ENCODE peak calls at places on chromosomes 6 and 20, in nine cellular contexts. One of them, this sample, is unnamed.

GRCh38 chr6:14763616-14764015 is 482.3 kb upstream of the JARID2 start:
- DNase-seq in GM03348: no peak
- DNase-seq in heart left ventricle: no peak
- DNase-seq in CD8-positive, alpha-beta memory T cell: no peak
- DNase-seq in head of caudate nucleus: no peak
- DNase-seq in NCI-H1694 treated with DMSO at 0.1 percent for 48 hours: no peak
- DNase-seq in OCI-M1: no peak
- DNase-seq in HTR-8/SVneo: no peak
- DNase-seq in left lobe of liver: no peak
- DNase-seq in this sample: no peak

GRCh38 chr6:17907467-17908229 is 79.8 kb downstream of the KIF13A start:
- DNase-seq in GM03348: peak; percentile 88
- DNase-seq in heart left ventricle: peak; percentile 47
- DNase-seq in CD8-positive, alpha-beta memory T cell: no peak
- DNase-seq in head of caudate nucleus: no peak
- DNase-seq in NCI-H1694 treated with DMSO at 0.1 percent for 48 hours: no peak
- DNase-seq in OCI-M1: peak; percentile 99
- DNase-seq in HTR-8/SVneo: peak; percentile 81
- DNase-seq in left lobe of liver: peak; percentile 54
- DNase-seq in this sample: peak; percentile 84

GRCh38 chr6:75532521-75532920 is 38.9 kb upstream of the FILIP1 start:
- DNase-seq in GM03348: peak; percentile 3
- DNase-seq in heart left ventricle: no peak
- DNase-seq in CD8-positive, alpha-beta memory T cell: no peak
- DNase-seq in head of caudate nucleus: no peak
- DNase-seq in NCI-H1694 treated with DMSO at 0.1 percent for 48 hours: no peak
- DNase-seq in OCI-M1: no peak
- DNase-seq in HTR-8/SVneo: peak; percentile 4
- DNase-seq in left lobe of liver: no peak
- DNase-seq in this sample: no peak

GRCh38 chr6:17820055-17820454 is 113.3 kb upstream of the NUP153 start:
- DNase-seq in GM03348: no peak
- DNase-seq in heart left ventricle: no peak
- DNase-seq in CD8-positive, alpha-beta memory T cell: no peak
- DNase-seq in head of caudate nucleus: peak; percentile 27
- DNase-seq in NCI-H1694 treated with DMSO at 0.1 percent for 48 hours: no peak
- DNase-seq in OCI-M1: peak; percentile 83
- DNase-seq in HTR-8/SVneo: no peak
- DNase-seq in left lobe of liver: no peak
- DNase-seq in this sample: no peak

GRCh38 chr20:38812182-38812581 is 6.7 kb downstream of the PPP1R16B start:
- DNase-seq in GM03348: no peak
- DNase-seq in heart left ventricle: no peak
- DNase-seq in CD8-positive, alpha-beta memory T cell: no peak
- DNase-seq in head of caudate nucleus: no peak
- DNase-seq in NCI-H1694 treated with DMSO at 0.1 percent for 48 hours: no peak
- DNase-seq in OCI-M1: no peak
- DNase-seq in HTR-8/SVneo: no peak
- DNase-seq in left lobe of liver: no peak
- DNase-seq in this sample: no peak

GRCh38 chr6:154223296-154223695 is 133.3 kb downstream of the IPCEF1 start:
- DNase-seq in GM03348: no peak
- DNase-seq in heart left ventricle: no peak
- DNase-seq in CD8-positive, alpha-beta memory T cell: no peak
- DNase-seq in head of caudate nucleus: no peak
- DNase-seq in NCI-H1694 treated with DMSO at 0.1 percent for 48 hours: no peak
- DNase-seq in OCI-M1: no peak
- DNase-seq in HTR-8/SVneo: no peak
- DNase-seq in left lobe of liver: no peak
- DNase-seq in this sample: no peak

GRCh38 chr20:45545754-45546453 is 1.3 kb downstream of the EPPIN start:
- DNase-seq in GM03348: peak; percentile 72
- DNase-seq in heart left ventricle: no peak
- DNase-seq in CD8-positive, alpha-beta memory T cell: no peak
- DNase-seq in head of caudate nucleus: no peak
- DNase-seq in NCI-H1694 treated with DMSO at 0.1 percent for 48 hours: no peak
- DNase-seq in OCI-M1: peak; percentile 69
- DNase-seq in HTR-8/SVneo: peak; percentile 74
- DNase-seq in left lobe of liver: no peak
- DNase-seq in this sample: no peak

GRCh38 chr6:163777379-163777686 is 362.8 kb downstream of the QKI start:
- DNase-seq in GM03348: no peak
- DNase-seq in heart left ventricle: no peak
- DNase-seq in CD8-positive, alpha-beta memory T cell: no peak
- DNase-seq in head of caudate nucleus: no peak
- DNase-seq in NCI-H1694 treated with DMSO at 0.1 percent for 48 hours: no peak
- DNase-seq in OCI-M1: peak; percentile 98
- DNase-seq in HTR-8/SVneo: no peak
- DNase-seq in left lobe of liver: no peak
- DNase-seq in this sample: no peak

GRCh38 chr20:35467339-35468224 is 12.2 kb downstream of the CEP250 start:
- DNase-seq in GM03348: peak; percentile 33
- DNase-seq in heart left ventricle: no peak
- DNase-seq in CD8-positive, alpha-beta memory T cell: no peak
- DNase-seq in head of caudate nucleus: no peak
- DNase-seq in NCI-H1694 treated with DMSO at 0.1 percent for 48 hours: no peak
- DNase-seq in OCI-M1: no peak
- DNase-seq in HTR-8/SVneo: peak; percentile 89
- DNase-seq in left lobe of liver: no peak
- DNase-seq in this sample: no peak

GRCh38 chr6:158706369-158706982 is 56.6 kb downstream of the SYTL3 start:
- DNase-seq in GM03348: peak; percentile 74
- DNase-seq in heart left ventricle: peak; percentile 53
- DNase-seq in CD8-positive, alpha-beta memory T cell: no peak
- DNase-seq in head of caudate nucleus: no peak
- DNase-seq in NCI-H1694 treated with DMSO at 0.1 percent for 48 hours: peak; percentile 14
- DNase-seq in OCI-M1: peak; percentile 65
- DNase-seq in HTR-8/SVneo: no peak
- DNase-seq in left lobe of liver: no peak
- DNase-seq in this sample: peak; percentile 29

GRCh38 chr6:82246802-82247633 is 526 bp downstream of the IBTK start:
- DNase-seq in GM03348: peak; percentile 70
- DNase-seq in heart left ventricle: peak; percentile 64
- DNase-seq in CD8-positive, alpha-beta memory T cell: peak; percentile 34
- DNase-seq in head of caudate nucleus: peak; percentile 26
- DNase-seq in NCI-H1694 treated with DMSO at 0.1 percent for 48 hours: peak; percentile 18
- DNase-seq in OCI-M1: peak; percentile 84
- DNase-seq in HTR-8/SVneo: peak; percentile 54
- DNase-seq in left lobe of liver: no peak
- DNase-seq in this sample: peak; percentile 41

GRCh38 chr6:72788188-72788587 is 166.3 kb downstream of the KCNQ5 start:
- DNase-seq in GM03348: peak; percentile 51
- DNase-seq in heart left ventricle: no peak
- DNase-seq in CD8-positive, alpha-beta memory T cell: no peak
- DNase-seq in head of caudate nucleus: no peak
- DNase-seq in NCI-H1694 treated with DMSO at 0.1 percent for 48 hours: no peak
- DNase-seq in OCI-M1: no peak
- DNase-seq in HTR-8/SVneo: no peak
- DNase-seq in left lobe of liver: no peak
- DNase-seq in this sample: no peak

GRCh38 chr20:33832113-33832853 is 21.1 kb downstream of the CHMP4B start:
- DNase-seq in GM03348: no peak
- DNase-seq in heart left ventricle: no peak
- DNase-seq in CD8-positive, alpha-beta memory T cell: no peak
- DNase-seq in head of caudate nucleus: no peak
- DNase-seq in NCI-H1694 treated with DMSO at 0.1 percent for 48 hours: peak; percentile 2
- DNase-seq in OCI-M1: no peak
- DNase-seq in HTR-8/SVneo: no peak
- DNase-seq in left lobe of liver: no peak
- DNase-seq in this sample: no peak

GRCh38 chr6:11865926-11866325 is 87.3 kb upstream of the ADTRP start:
- DNase-seq in GM03348: no peak
- DNase-seq in heart left ventricle: no peak
- DNase-seq in CD8-positive, alpha-beta memory T cell: no peak
- DNase-seq in head of caudate nucleus: no peak
- DNase-seq in NCI-H1694 treated with DMSO at 0.1 percent for 48 hours: no peak
- DNase-seq in OCI-M1: no peak
- DNase-seq in HTR-8/SVneo: no peak
- DNase-seq in left lobe of liver: no peak
- DNase-seq in this sample: no peak

GRCh38 chr6:158715330-158716311 is 65.8 kb downstream of the SYTL3 start:
- DNase-seq in GM03348: no peak
- DNase-seq in heart left ventricle: no peak
- DNase-seq in CD8-positive, alpha-beta memory T cell: no peak
- DNase-seq in head of caudate nucleus: no peak
- DNase-seq in NCI-H1694 treated with DMSO at 0.1 percent for 48 hours: no peak
- DNase-seq in OCI-M1: no peak
- DNase-seq in HTR-8/SVneo: no peak
- DNase-seq in left lobe of liver: no peak
- DNase-seq in this sample: peak; percentile 46

GRCh38 chr6:149830731-149831379 is 33.3 kb downstream of the LRP11 start:
- DNase-seq in GM03348: peak; percentile 68
- DNase-seq in heart left ventricle: no peak
- DNase-seq in CD8-positive, alpha-beta memory T cell: no peak
- DNase-seq in head of caudate nucleus: no peak
- DNase-seq in NCI-H1694 treated with DMSO at 0.1 percent for 48 hours: no peak
- DNase-seq in OCI-M1: no peak
- DNase-seq in HTR-8/SVneo: no peak
- DNase-seq in left lobe of liver: no peak
- DNase-seq in this sample: no peak

GRCh38 chr20:6560978-6561377 is 206.5 kb upstream of the BMP2 start:
- DNase-seq in GM03348: no peak
- DNase-seq in heart left ventricle: no peak
- DNase-seq in CD8-positive, alpha-beta memory T cell: no peak
- DNase-seq in head of caudate nucleus: no peak
- DNase-seq in NCI-H1694 treated with DMSO at 0.1 percent for 48 hours: no peak
- DNase-seq in OCI-M1: peak; percentile 82
- DNase-seq in HTR-8/SVneo: no peak
- DNase-seq in left lobe of liver: no peak
- DNase-seq in this sample: no peak

GRCh38 chr6:3900744-3901351 is 51.7 kb downstream of the FAM50B start:
- DNase-seq in GM03348: no peak
- DNase-seq in heart left ventricle: no peak
- DNase-seq in CD8-positive, alpha-beta memory T cell: no peak
- DNase-seq in head of caudate nucleus: no peak
- DNase-seq in NCI-H1694 treated with DMSO at 0.1 percent for 48 hours: no peak
- DNase-seq in OCI-M1: no peak
- DNase-seq in HTR-8/SVneo: no peak
- DNase-seq in left lobe of liver: peak; percentile 63
- DNase-seq in this sample: no peak

GRCh38 chr6:36577298-36577697 is 16.9 kb upstream of the SRSF3 start:
- DNase-seq in GM03348: peak; percentile 91
- DNase-seq in heart left ventricle: no peak
- DNase-seq in CD8-positive, alpha-beta memory T cell: no peak
- DNase-seq in head of caudate nucleus: no peak
- DNase-seq in NCI-H1694 treated with DMSO at 0.1 percent for 48 hours: no peak
- DNase-seq in OCI-M1: peak; percentile 44
- DNase-seq in HTR-8/SVneo: peak; percentile 91
- DNase-seq in left lobe of liver: no peak
- DNase-seq in this sample: no peak

GRCh38 chr20:14334306-14334930 is 3.0 kb downstream of the FLRT3 start:
- DNase-seq in GM03348: peak; percentile 50
- DNase-seq in heart left ventricle: no peak
- DNase-seq in CD8-positive, alpha-beta memory T cell: no peak
- DNase-seq in head of caudate nucleus: peak; percentile 53
- DNase-seq in NCI-H1694 treated with DMSO at 0.1 percent for 48 hours: peak; percentile 68
- DNase-seq in OCI-M1: peak; percentile 0
- DNase-seq in HTR-8/SVneo: no peak
- DNase-seq in left lobe of liver: peak; percentile 60
- DNase-seq in this sample: peak; percentile 37

GRCh38 chr20:41374568-41374920 is 7.9 kb upstream of the EMILIN3 start:
- DNase-seq in GM03348: no peak
- DNase-seq in heart left ventricle: no peak
- DNase-seq in CD8-positive, alpha-beta memory T cell: no peak
- DNase-seq in head of caudate nucleus: no peak
- DNase-seq in NCI-H1694 treated with DMSO at 0.1 percent for 48 hours: no peak
- DNase-seq in OCI-M1: no peak
- DNase-seq in HTR-8/SVneo: no peak
- DNase-seq in left lobe of liver: no peak
- DNase-seq in this sample: no peak

GRCh38 chr6:446418-447366 is 55.1 kb downstream of the IRF4 start:
- DNase-seq in GM03348: no peak
- DNase-seq in heart left ventricle: peak; percentile 8
- DNase-seq in CD8-positive, alpha-beta memory T cell: peak; percentile 60
- DNase-seq in head of caudate nucleus: no peak
- DNase-seq in NCI-H1694 treated with DMSO at 0.1 percent for 48 hours: no peak
- DNase-seq in OCI-M1: no peak
- DNase-seq in HTR-8/SVneo: no peak
- DNase-seq in left lobe of liver: no peak
- DNase-seq in this sample: no peak

GRCh38 chr6:170010665-170011232 is 259.3 kb downstream of the ERMARD start:
- DNase-seq in GM03348: no peak
- DNase-seq in heart left ventricle: no peak
- DNase-seq in CD8-positive, alpha-beta memory T cell: no peak
- DNase-seq in head of caudate nucleus: no peak
- DNase-seq in NCI-H1694 treated with DMSO at 0.1 percent for 48 hours: no peak
- DNase-seq in OCI-M1: no peak
- DNase-seq in HTR-8/SVneo: no peak
- DNase-seq in left lobe of liver: no peak
- DNase-seq in this sample: no peak

GRCh38 chr6:134888316-134888715 is 61.6 kb downstream of the ALDH8A1 start:
- DNase-seq in GM03348: no peak
- DNase-seq in heart left ventricle: no peak
- DNase-seq in CD8-positive, alpha-beta memory T cell: no peak
- DNase-seq in head of caudate nucleus: no peak
- DNase-seq in NCI-H1694 treated with DMSO at 0.1 percent for 48 hours: no peak
- DNase-seq in OCI-M1: no peak
- DNase-seq in HTR-8/SVneo: no peak
- DNase-seq in left lobe of liver: no peak
- DNase-seq in this sample: no peak

GRCh38 chr20:45935416-45936046 is 1.0 kb downstream of the PCIF1 start:
- DNase-seq in GM03348: peak; percentile 23
- DNase-seq in heart left ventricle: no peak
- DNase-seq in CD8-positive, alpha-beta memory T cell: no peak
- DNase-seq in head of caudate nucleus: no peak
- DNase-seq in NCI-H1694 treated with DMSO at 0.1 percent for 48 hours: no peak
- DNase-seq in OCI-M1: no peak
- DNase-seq in HTR-8/SVneo: no peak
- DNase-seq in left lobe of liver: no peak
- DNase-seq in this sample: no peak

GRCh38 chr6:47794577-47795135 is 12.8 kb downstream of the OPN5 start:
- DNase-seq in GM03348: no peak
- DNase-seq in heart left ventricle: no peak
- DNase-seq in CD8-positive, alpha-beta memory T cell: no peak
- DNase-seq in head of caudate nucleus: no peak
- DNase-seq in NCI-H1694 treated with DMSO at 0.1 percent for 48 hours: no peak
- DNase-seq in OCI-M1: peak; percentile 13
- DNase-seq in HTR-8/SVneo: no peak
- DNase-seq in left lobe of liver: no peak
- DNase-seq in this sample: no peak